ENCODE peak calls at places on chromosomes 5 and 9, in ten cellular contexts. One of them, this sample, is unnamed. For H3K27me3, the result is how much of the 10 kb centered on the place peaks cover.

GRCh38 chr9:129570450-129571297 is 50.2 kb downstream of the C9orf50 start:
- DNase-seq in upper lobe of left lung: peak
- DNase-seq in heart left ventricle: peak
- DNase-seq in cardiac muscle cell: peak
- DNase-seq in BE2C: peak
- DNase-seq in MG63: peak
- DNase-seq in endodermal cell: peak
- DNase-seq in heart right ventricle: peak
- DNase-seq in suprapubic skin: peak
- DNase-seq in uterus: peak
- DNase-seq in this sample: peak

GRCh38 chr5:172975289-172975688 is 8.3 kb upstream of the ATP6V0E1 start:
- DNase-seq in BE2C: no peak
- DNase-seq in uterus: no peak
- DNase-seq in heart right ventricle: no peak
- DNase-seq in cardiac muscle cell: no peak
- DNase-seq in suprapubic skin: no peak
- DNase-seq in heart left ventricle: no peak
- DNase-seq in MG63: no peak
- DNase-seq in endodermal cell: no peak
- DNase-seq in upper lobe of left lung: no peak
- DNase-seq in this sample: no peak

GRCh38 chr5:159132429-159133040 is 32.8 kb upstream of the EBF1 start:
- DNase-seq in uterus: no peak
- DNase-seq in suprapubic skin: no peak
- DNase-seq in heart left ventricle: no peak
- DNase-seq in heart right ventricle: no peak
- DNase-seq in BE2C: no peak
- DNase-seq in upper lobe of left lung: no peak
- DNase-seq in cardiac muscle cell: no peak
- DNase-seq in MG63: no peak
- DNase-seq in endodermal cell: no peak
- DNase-seq in this sample: no peak

GRCh38 chr5:68884893-68885292 is 208.9 kb upstream of the SLC30A5 start:
- DNase-seq in heart right ventricle: no peak
- DNase-seq in endodermal cell: no peak
- DNase-seq in heart left ventricle: no peak
- DNase-seq in MG63: no peak
- DNase-seq in upper lobe of left lung: no peak
- DNase-seq in cardiac muscle cell: peak
- DNase-seq in suprapubic skin: no peak
- DNase-seq in uterus: no peak
- DNase-seq in BE2C: no peak
- DNase-seq in this sample: no peak

GRCh38 chr5:134846641-134846960 is 833 bp downstream of the C5orf24 start:
- DNase-seq in uterus: no peak
- DNase-seq in suprapubic skin: no peak
- DNase-seq in endodermal cell: no peak
- DNase-seq in cardiac muscle cell: peak
- DNase-seq in upper lobe of left lung: no peak
- DNase-seq in heart left ventricle: no peak
- DNase-seq in MG63: no peak
- DNase-seq in BE2C: peak
- DNase-seq in heart right ventricle: no peak
- DNase-seq in this sample: no peak

GRCh38 chr5:175681045-175681974 is 23.4 kb downstream of the HRH2 start:
- DNase-seq in uterus: no peak
- DNase-seq in heart right ventricle: no peak
- DNase-seq in heart left ventricle: no peak
- DNase-seq in suprapubic skin: no peak
- DNase-seq in endodermal cell: no peak
- DNase-seq in MG63: no peak
- DNase-seq in upper lobe of left lung: no peak
- DNase-seq in cardiac muscle cell: peak
- DNase-seq in BE2C: no peak
- DNase-seq in this sample: no peak

GRCh38 chr5:163712011-163712410 is 206.6 kb downstream of the MAT2B start:
- DNase-seq in BE2C: no peak
- DNase-seq in heart left ventricle: no peak
- DNase-seq in endodermal cell: no peak
- DNase-seq in MG63: no peak
- DNase-seq in uterus: no peak
- DNase-seq in suprapubic skin: no peak
- DNase-seq in cardiac muscle cell: no peak
- DNase-seq in upper lobe of left lung: no peak
- DNase-seq in heart right ventricle: no peak
- DNase-seq in this sample: no peak

GRCh38 chr5:57862471-57863282 is 380.1 kb upstream of the ACTBL2 start:
- DNase-seq in uterus: no peak
- DNase-seq in heart right ventricle: peak
- DNase-seq in upper lobe of left lung: no peak
- DNase-seq in heart left ventricle: no peak
- DNase-seq in MG63: peak
- DNase-seq in suprapubic skin: no peak
- DNase-seq in endodermal cell: no peak
- DNase-seq in cardiac muscle cell: peak
- DNase-seq in BE2C: no peak
- DNase-seq in this sample: no peak

GRCh38 chr5:35960328-35960727 is 21.9 kb upstream of the CAPSL start:
- DNase-seq in cardiac muscle cell: no peak
- DNase-seq in endodermal cell: no peak
- DNase-seq in uterus: no peak
- DNase-seq in BE2C: no peak
- DNase-seq in MG63: no peak
- DNase-seq in heart left ventricle: no peak
- DNase-seq in heart right ventricle: no peak
- DNase-seq in upper lobe of left lung: no peak
- DNase-seq in suprapubic skin: no peak
- DNase-seq in this sample: no peak

GRCh38 chr9:4366649-4367330 is 66.9 kb upstream of the GLIS3 start:
- DNase-seq in uterus: no peak
- DNase-seq in heart left ventricle: no peak
- DNase-seq in MG63: peak
- DNase-seq in heart right ventricle: no peak
- DNase-seq in upper lobe of left lung: peak
- DNase-seq in endodermal cell: peak
- DNase-seq in cardiac muscle cell: peak
- DNase-seq in BE2C: peak
- DNase-seq in suprapubic skin: no peak
- DNase-seq in this sample: no peak

GRCh38 chr9:69674741-69675438 is 2.7 kb upstream of the APBA1 start:
- DNase-seq in suprapubic skin: no peak
- DNase-seq in uterus: no peak
- DNase-seq in upper lobe of left lung: no peak
- DNase-seq in heart left ventricle: no peak
- DNase-seq in heart right ventricle: no peak
- DNase-seq in MG63: peak
- DNase-seq in endodermal cell: no peak
- DNase-seq in BE2C: no peak
- DNase-seq in cardiac muscle cell: peak
- DNase-seq in this sample: no peak

GRCh38 chr9:111843971-111844370 is 49.2 kb upstream of the SHOC1 start:
- DNase-seq in endodermal cell: no peak
- DNase-seq in BE2C: no peak
- DNase-seq in upper lobe of left lung: no peak
- DNase-seq in heart right ventricle: no peak
- DNase-seq in suprapubic skin: no peak
- DNase-seq in uterus: no peak
- DNase-seq in cardiac muscle cell: no peak
- DNase-seq in heart left ventricle: no peak
- DNase-seq in MG63: peak
- DNase-seq in this sample: no peak

GRCh38 chr5:83471405-83472212 is at the start of gene VCAN:
- DNase-seq in heart left ventricle: peak
- DNase-seq in MG63: peak
- DNase-seq in endodermal cell: peak
- DNase-seq in uterus: peak
- DNase-seq in heart right ventricle: peak
- DNase-seq in BE2C: peak
- DNase-seq in upper lobe of left lung: peak
- DNase-seq in cardiac muscle cell: peak
- DNase-seq in suprapubic skin: peak
- DNase-seq in this sample: peak

GRCh38 chr9:136250676-136251075 is 5.1 kb upstream of the QSOX2 start:
- DNase-seq in BE2C: no peak
- DNase-seq in cardiac muscle cell: no peak
- DNase-seq in uterus: no peak
- DNase-seq in suprapubic skin: no peak
- DNase-seq in heart right ventricle: no peak
- DNase-seq in upper lobe of left lung: no peak
- DNase-seq in MG63: no peak
- DNase-seq in heart left ventricle: no peak
- DNase-seq in endodermal cell: no peak
- DNase-seq in this sample: no peak
- H3K27me3 ChIP-seq in BE2C: under half
- H3K27me3 ChIP-seq in cardiac muscle cell: under half
- H3K27me3 ChIP-seq in uterus: under half
- H3K27me3 ChIP-seq in suprapubic skin: under half
- H3K27me3 ChIP-seq in heart right ventricle: under half
- H3K27me3 ChIP-seq in upper lobe of left lung: under half
- H3K27me3 ChIP-seq in MG63: under half
- H3K27me3 ChIP-seq in heart left ventricle: under half
- H3K27me3 ChIP-seq in endodermal cell: under half
- H3K27me3 ChIP-seq in this sample: under half

GRCh38 chr9:126521976-126522590 is 91.6 kb upstream of the LMX1B start:
- DNase-seq in cardiac muscle cell: no peak
- DNase-seq in uterus: no peak
- DNase-seq in endodermal cell: no peak
- DNase-seq in MG63: no peak
- DNase-seq in BE2C: no peak
- DNase-seq in heart right ventricle: no peak
- DNase-seq in upper lobe of left lung: no peak
- DNase-seq in suprapubic skin: no peak
- DNase-seq in heart left ventricle: no peak
- DNase-seq in this sample: no peak
- H3K27me3 ChIP-seq in cardiac muscle cell: under half
- H3K27me3 ChIP-seq in uterus: under half
- H3K27me3 ChIP-seq in endodermal cell: under half
- H3K27me3 ChIP-seq in MG63: under half
- H3K27me3 ChIP-seq in BE2C: under half
- H3K27me3 ChIP-seq in heart right ventricle: half or more
- H3K27me3 ChIP-seq in upper lobe of left lung: under half
- H3K27me3 ChIP-seq in suprapubic skin: under half
- H3K27me3 ChIP-seq in heart left ventricle: under half
- H3K27me3 ChIP-seq in this sample: half or more

GRCh38 chr5:32508806-32509805 is 64.6 kb upstream of the ZFR start:
- DNase-seq in endodermal cell: no peak
- DNase-seq in suprapubic skin: no peak
- DNase-seq in heart left ventricle: no peak
- DNase-seq in MG63: peak
- DNase-seq in BE2C: no peak
- DNase-seq in upper lobe of left lung: peak
- DNase-seq in uterus: no peak
- DNase-seq in heart right ventricle: no peak
- DNase-seq in cardiac muscle cell: peak
- DNase-seq in this sample: no peak
- H3K27me3 ChIP-seq in endodermal cell: under half
- H3K27me3 ChIP-seq in suprapubic skin: under half
- H3K27me3 ChIP-seq in heart left ventricle: under half
- H3K27me3 ChIP-seq in MG63: under half
- H3K27me3 ChIP-seq in BE2C: under half
- H3K27me3 ChIP-seq in upper lobe of left lung: under half
- H3K27me3 ChIP-seq in uterus: under half
- H3K27me3 ChIP-seq in heart right ventricle: under half
- H3K27me3 ChIP-seq in cardiac muscle cell: under half
- H3K27me3 ChIP-seq in this sample: under half

GRCh38 chr9:74499770-74500583 is 2.8 kb downstream of the RORB start:
- DNase-seq in endodermal cell: peak
- DNase-seq in upper lobe of left lung: no peak
- DNase-seq in heart right ventricle: no peak
- DNase-seq in MG63: no peak
- DNase-seq in suprapubic skin: no peak
- DNase-seq in BE2C: no peak
- DNase-seq in heart left ventricle: peak
- DNase-seq in uterus: no peak
- DNase-seq in cardiac muscle cell: peak
- DNase-seq in this sample: no peak

GRCh38 chr9:74497750-74498615 is 848 bp downstream of the RORB start:
- DNase-seq in endodermal cell: peak
- DNase-seq in BE2C: peak
- DNase-seq in heart left ventricle: peak
- DNase-seq in upper lobe of left lung: peak
- DNase-seq in heart right ventricle: no peak
- DNase-seq in suprapubic skin: no peak
- DNase-seq in MG63: peak
- DNase-seq in cardiac muscle cell: peak
- DNase-seq in uterus: no peak
- DNase-seq in this sample: peak

GRCh38 chr9:74499111-74499601 is 2.0 kb downstream of the RORB start:
- DNase-seq in upper lobe of left lung: no peak
- DNase-seq in cardiac muscle cell: peak
- DNase-seq in suprapubic skin: no peak
- DNase-seq in endodermal cell: peak
- DNase-seq in MG63: no peak
- DNase-seq in heart right ventricle: no peak
- DNase-seq in heart left ventricle: peak
- DNase-seq in uterus: no peak
- DNase-seq in BE2C: no peak
- DNase-seq in this sample: no peak

GRCh38 chr9:74498616-74499095 is 1.5 kb downstream of the RORB start:
- DNase-seq in MG63: no peak
- DNase-seq in cardiac muscle cell: peak
- DNase-seq in BE2C: no peak
- DNase-seq in uterus: no peak
- DNase-seq in upper lobe of left lung: no peak
- DNase-seq in heart right ventricle: no peak
- DNase-seq in heart left ventricle: no peak
- DNase-seq in endodermal cell: peak
- DNase-seq in suprapubic skin: no peak
- DNase-seq in this sample: no peak

GRCh38 chr9:74500584-74500924 is 3.4 kb downstream of the RORB start:
- DNase-seq in heart right ventricle: no peak
- DNase-seq in BE2C: no peak
- DNase-seq in cardiac muscle cell: no peak
- DNase-seq in upper lobe of left lung: no peak
- DNase-seq in suprapubic skin: no peak
- DNase-seq in endodermal cell: peak
- DNase-seq in uterus: no peak
- DNase-seq in MG63: no peak
- DNase-seq in heart left ventricle: peak
- DNase-seq in this sample: no peak
- H3K27me3 ChIP-seq in heart right ventricle: under half
- H3K27me3 ChIP-seq in BE2C: under half
- H3K27me3 ChIP-seq in cardiac muscle cell: half or more
- H3K27me3 ChIP-seq in upper lobe of left lung: under half
- H3K27me3 ChIP-seq in suprapubic skin: half or more
- H3K27me3 ChIP-seq in endodermal cell: half or more
- H3K27me3 ChIP-seq in uterus: under half
- H3K27me3 ChIP-seq in MG63: under half
- H3K27me3 ChIP-seq in heart left ventricle: under half
- H3K27me3 ChIP-seq in this sample: half or more

DNA sequence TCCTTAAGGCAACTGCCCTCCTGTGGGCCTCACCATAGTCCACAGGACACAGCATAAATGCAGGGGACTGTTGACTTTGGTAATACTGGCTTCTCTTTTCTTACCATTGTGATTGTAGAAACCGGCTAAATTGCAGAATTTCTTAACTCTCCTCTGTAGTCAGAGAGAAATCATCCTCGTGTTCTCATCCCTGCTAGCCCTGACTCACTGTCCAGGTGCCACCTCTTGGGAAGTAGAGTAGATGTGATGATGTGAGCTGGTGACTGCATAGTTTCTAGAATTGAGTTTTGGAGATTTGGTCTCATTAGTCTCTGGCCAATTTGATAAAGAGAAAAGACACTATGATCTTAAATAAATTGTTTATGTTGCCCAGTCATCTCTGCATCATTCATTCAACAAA is 5.5 kb downstream of the PHF24 start:
- DNase-seq in suprapubic skin: no peak
- DNase-seq in MG63: no peak
- DNase-seq in heart right ventricle: no peak
- DNase-seq in cardiac muscle cell: no peak
- DNase-seq in heart left ventricle: no peak
- DNase-seq in BE2C: no peak
- DNase-seq in endodermal cell: no peak
- DNase-seq in upper lobe of left lung: no peak
- DNase-seq in uterus: no peak
- DNase-seq in this sample: no peak
- H3K27me3 ChIP-seq in suprapubic skin: under half
- H3K27me3 ChIP-seq in MG63: under half
- H3K27me3 ChIP-seq in heart right ventricle: under half
- H3K27me3 ChIP-seq in cardiac muscle cell: under half
- H3K27me3 ChIP-seq in heart left ventricle: under half
- H3K27me3 ChIP-seq in BE2C: half or more
- H3K27me3 ChIP-seq in endodermal cell: under half
- H3K27me3 ChIP-seq in upper lobe of left lung: under half
- H3K27me3 ChIP-seq in uterus: under half
- H3K27me3 ChIP-seq in this sample: half or more